ENCODE peak calls at places on chromosomes 5 and 9, in ten cellular contexts. H, R, M, D, S, V, Q, T, K and L are unnamed samples.

GRCh38 chr9:129828051-129828450 is 4.1 kb upstream of the TOR1A start:
- DNase-seq in H (no peak), R (no peak), M (no peak), D (no peak), S (no peak), V (no peak), Q (no peak), T (no peak), K (no peak), L (no peak)

GRCh38 chr9:21836437-21837161 is 34.2 kb downstream of the MTAP start:
- DNase-seq in H (peak), R (peak), M (peak), D (peak), S (no peak), V (no peak), Q (no peak), T (peak), K (no peak), L (peak)

GRCh38 chr5:36607838-36608783 is 1.7 kb downstream of the SLC1A3 start:
- DNase-seq in H (peak), R (no peak), M (peak), D (no peak), S (no peak), V (no peak), Q (no peak), T (no peak), K (no peak), L (no peak)

GRCh38 chr5:114678778-114679177 is 316.9 kb downstream of the KCNN2 start:
- DNase-seq in H (no peak), R (no peak), M (no peak), D (no peak), S (no peak), V (no peak), Q (no peak), T (no peak), K (no peak), L (no peak)

GRCh38 chr9:77996696-77997095 is 34.9 kb downstream of the GNAQ start:
- DNase-seq in H (no peak), R (no peak), M (no peak), D (no peak), S (no peak), V (no peak), Q (no peak), T (no peak), K (no peak), L (no peak)

GRCh38 chr5:40991168-40991980 is 79.8 kb downstream of the MROH2B start:
- DNase-seq in H (peak), R (no peak), M (peak), D (peak), S (no peak), V (peak), Q (peak), T (no peak), K (no peak), L (peak)

GRCh38 chr9:126701820-126702500 is 88.2 kb downstream of the LMX1B start:
- DNase-seq in H (no peak), R (no peak), M (no peak), D (no peak), S (no peak), V (no peak), Q (peak), T (no peak), K (peak), L (no peak)

GRCh38 chr5:53425598-53426516 is 54.6 kb upstream of the FST start:
- DNase-seq in H (no peak), R (no peak), M (no peak), D (peak), S (peak), V (no peak), Q (no peak), T (no peak), K (no peak), L (no peak)

GRCh38 chr5:9540791-9541190 is 5.1 kb downstream of the SEMA5A start:
- DNase-seq in H (peak), R (no peak), M (peak), D (no peak), S (no peak), V (no peak), Q (no peak), T (no peak), K (no peak), L (no peak)

GRCh38 chr9:110942522-110942921 is 95.7 kb downstream of the LPAR1 start:
- DNase-seq in H (peak), R (peak), M (peak), D (no peak), S (no peak), V (no peak), Q (no peak), T (peak), K (no peak), L (no peak)

GRCh38 chr5:54567996-54568395 is 50.4 kb downstream of the SNX18 start:
- DNase-seq in H (no peak), R (no peak), M (no peak), D (no peak), S (no peak), V (no peak), Q (no peak), T (no peak), K (no peak), L (no peak)